ENCODE peak calls at places on chromosome X, in four cellular contexts. One of them, this sample, is unnamed.

GRCh38 chrX:136936183-136936549 is 55.6 kb upstream of the RBMX start:
- DNase-seq in GM03348: no peak
- DNase-seq in effector memory CD8-positive, alpha-beta T cell: no peak
- DNase-seq in AG20443: no peak
- DNase-seq in this sample: no peak

GRCh38 chrX:68684291-68684918 is 36.9 kb downstream of the STARD8 start:
- DNase-seq in GM03348: no peak
- DNase-seq in AG20443: no peak
- DNase-seq in effector memory CD8-positive, alpha-beta T cell: no peak
- DNase-seq in this sample: no peak

GRCh38 chrX:115958687-115959359 is 211.7 kb upstream of the AGTR2 start:
- DNase-seq in GM03348: no peak
- DNase-seq in AG20443: no peak
- DNase-seq in effector memory CD8-positive, alpha-beta T cell: no peak
- DNase-seq in this sample: no peak

GRCh38 chrX:148600131-148600530 is 99.7 kb downstream of the AFF2 start:
- DNase-seq in AG20443: no peak
- DNase-seq in effector memory CD8-positive, alpha-beta T cell: no peak
- DNase-seq in GM03348: no peak
- DNase-seq in this sample: no peak

GRCh38 chrX:71081348-71082148 is 13.4 kb upstream of the SNX12 start:
- DNase-seq in effector memory CD8-positive, alpha-beta T cell: no peak
- DNase-seq in GM03348: no peak
- DNase-seq in AG20443: no peak
- DNase-seq in this sample: no peak

GRCh38 chrX:28549839-28550238 is 37.4 kb upstream of the IL1RAPL1 start:
- DNase-seq in effector memory CD8-positive, alpha-beta T cell: no peak
- DNase-seq in AG20443: no peak
- DNase-seq in GM03348: no peak
- DNase-seq in this sample: no peak

GRCh38 chrX:54288989-54289388 is 68.9 kb downstream of the WNK3 start:
- DNase-seq in AG20443: no peak
- DNase-seq in GM03348: no peak
- DNase-seq in effector memory CD8-positive, alpha-beta T cell: no peak
- DNase-seq in this sample: no peak

GRCh38 chrX:7147431-7147977 is at the start of gene STS:
- DNase-seq in AG20443: peak
- DNase-seq in GM03348: peak
- DNase-seq in effector memory CD8-positive, alpha-beta T cell: peak
- DNase-seq in this sample: peak

GRCh38 chrX:30910124-30910860 is 21.2 kb upstream of the TAB3 start:
- DNase-seq in effector memory CD8-positive, alpha-beta T cell: no peak
- DNase-seq in AG20443: peak
- DNase-seq in GM03348: no peak
- DNase-seq in this sample: peak

GRCh38 chrX:130330706-130331105 is 9.0 kb upstream of the SLC25A14 start:
- DNase-seq in AG20443: peak
- DNase-seq in GM03348: peak
- DNase-seq in effector memory CD8-positive, alpha-beta T cell: peak
- DNase-seq in this sample: peak

GRCh38 chrX:42096262-42096939 is 173.0 kb upstream of the CASK start:
- DNase-seq in GM03348: peak
- DNase-seq in effector memory CD8-positive, alpha-beta T cell: no peak
- DNase-seq in AG20443: peak
- DNase-seq in this sample: peak

GRCh38 chrX:42934020-42934701 is 156.2 kb upstream of the PPP1R2C start:
- DNase-seq in GM03348: no peak
- DNase-seq in AG20443: no peak
- DNase-seq in effector memory CD8-positive, alpha-beta T cell: peak
- DNase-seq in this sample: no peak

GRCh38 chrX:2707334-2707760 is 16.3 kb downstream of the CD99 start:
- DNase-seq in AG20443: peak
- DNase-seq in GM03348: peak
- DNase-seq in effector memory CD8-positive, alpha-beta T cell: peak
- DNase-seq in this sample: peak

GRCh38 chrX:11655282-11655985 is 10.3 kb downstream of the ARHGAP6 start:
- DNase-seq in effector memory CD8-positive, alpha-beta T cell: no peak
- DNase-seq in GM03348: no peak
- DNase-seq in AG20443: no peak
- DNase-seq in this sample: no peak

GRCh38 chrX:10007604-10008003 is 40.4 kb downstream of the CLDN34 start:
- DNase-seq in AG20443: no peak
- DNase-seq in effector memory CD8-positive, alpha-beta T cell: no peak
- DNase-seq in GM03348: no peak
- DNase-seq in this sample: no peak

GRCh38 chrX:9928083-9928482 is 39.1 kb upstream of the CLDN34 start:
- DNase-seq in AG20443: no peak
- DNase-seq in effector memory CD8-positive, alpha-beta T cell: no peak
- DNase-seq in GM03348: no peak
- DNase-seq in this sample: no peak

GRCh38 chrX:147803948-147804347 is 107.8 kb upstream of the FMR1 start:
- DNase-seq in effector memory CD8-positive, alpha-beta T cell: peak
- DNase-seq in AG20443: peak
- DNase-seq in GM03348: peak
- DNase-seq in this sample: peak

GRCh38 chrX:136185409-136186022 is 38.2 kb downstream of the FHL1 start:
- DNase-seq in GM03348: peak
- DNase-seq in AG20443: peak
- DNase-seq in effector memory CD8-positive, alpha-beta T cell: no peak
- DNase-seq in this sample: peak

GRCh38 chrX:46209768-46210167 is 335.5 kb downstream of the ZNF674 start:
- DNase-seq in effector memory CD8-positive, alpha-beta T cell: no peak
- DNase-seq in AG20443: no peak
- DNase-seq in GM03348: no peak
- DNase-seq in this sample: no peak

GRCh38 chrX:23503835-23504539 is 163.3 kb upstream of the PRDX4 start:
- DNase-seq in effector memory CD8-positive, alpha-beta T cell: no peak
- DNase-seq in AG20443: peak
- DNase-seq in GM03348: peak
- DNase-seq in this sample: peak

GRCh38 chrX:145502670-145503069 is 255.4 kb downstream of the SPANXN1 start:
- DNase-seq in effector memory CD8-positive, alpha-beta T cell: no peak
- DNase-seq in GM03348: no peak
- DNase-seq in AG20443: no peak
- DNase-seq in this sample: no peak

GRCh38 chrX:85379174-85379907 is at the start of gene POF1B:
- DNase-seq in AG20443: no peak
- DNase-seq in effector memory CD8-positive, alpha-beta T cell: no peak
- DNase-seq in GM03348: no peak
- DNase-seq in this sample: no peak

GRCh38 chrX:74251006-74251930 is 52.7 kb upstream of the ZCCHC13 start:
- DNase-seq in effector memory CD8-positive, alpha-beta T cell: no peak
- DNase-seq in AG20443: peak
- DNase-seq in GM03348: peak
- DNase-seq in this sample: peak

GRCh38 chrX:40439625-40440532 is 140.9 kb upstream of the ATP6AP2 start:
- DNase-seq in effector memory CD8-positive, alpha-beta T cell: no peak
- DNase-seq in GM03348: no peak
- DNase-seq in AG20443: no peak
- DNase-seq in this sample: no peak

GRCh38 chrX:34562006-34562405 is 95.1 kb downstream of the TMEM47 start:
- DNase-seq in effector memory CD8-positive, alpha-beta T cell: no peak
- DNase-seq in GM03348: no peak
- DNase-seq in AG20443: no peak
- DNase-seq in this sample: no peak

GRCh38 chrX:102765794-102766193 is 45.3 kb downstream of the GPRASP3 start:
- DNase-seq in effector memory CD8-positive, alpha-beta T cell: no peak
- DNase-seq in GM03348: peak
- DNase-seq in AG20443: peak
- DNase-seq in this sample: peak

GRCh38 chrX:23493941-23494374 is 159.3 kb downstream of the PTCHD1 start:
- DNase-seq in GM03348: no peak
- DNase-seq in effector memory CD8-positive, alpha-beta T cell: no peak
- DNase-seq in AG20443: no peak
- DNase-seq in this sample: no peak

GRCh38 chrX:118212817-118213183 is 96.2 kb upstream of the KLHL13 start:
- DNase-seq in AG20443: no peak
- DNase-seq in effector memory CD8-positive, alpha-beta T cell: no peak
- DNase-seq in GM03348: no peak
- DNase-seq in this sample: no peak

GRCh38 chrX:17861496-17862011 is 456 bp upstream of the RAI2 start:
- DNase-seq in effector memory CD8-positive, alpha-beta T cell: no peak
- DNase-seq in GM03348: no peak
- DNase-seq in AG20443: no peak
- DNase-seq in this sample: no peak

GRCh38 chrX:22666441-22666840 is 333.3 kb upstream of the DDX53 start:
- DNase-seq in AG20443: peak
- DNase-seq in GM03348: peak
- DNase-seq in effector memory CD8-positive, alpha-beta T cell: no peak
- DNase-seq in this sample: no peak

GRCh38 chrX:41923925-41924693 is 755 bp upstream of the CASK start:
- DNase-seq in effector memory CD8-positive, alpha-beta T cell: no peak
- DNase-seq in GM03348: peak
- DNase-seq in AG20443: peak
- DNase-seq in this sample: peak

GRCh38 chrX:71302461-71303213 is 1.1 kb downstream of the ITGB1BP2 start:
- DNase-seq in AG20443: no peak
- DNase-seq in effector memory CD8-positive, alpha-beta T cell: no peak
- DNase-seq in GM03348: no peak
- DNase-seq in this sample: no peak

GRCh38 chrX:70476934-70477733 is 32.5 kb downstream of the DLG3 start:
- DNase-seq in effector memory CD8-positive, alpha-beta T cell: no peak
- DNase-seq in GM03348: peak
- DNase-seq in AG20443: no peak
- DNase-seq in this sample: no peak

GRCh38 chrX:129553619-129554288 is 13.7 kb downstream of the OCRL start:
- DNase-seq in GM03348: no peak
- DNase-seq in effector memory CD8-positive, alpha-beta T cell: no peak
- DNase-seq in AG20443: no peak
- DNase-seq in this sample: no peak

GRCh38 chrX:132488092-132488749 is 617 bp downstream of the MBNL3 start:
- DNase-seq in AG20443: peak
- DNase-seq in effector memory CD8-positive, alpha-beta T cell: no peak
- DNase-seq in GM03348: peak
- DNase-seq in this sample: no peak

GRCh38 chrX:40099046-40099968 is 1.5 kb upstream of the BCOR start:
- DNase-seq in GM03348: peak
- DNase-seq in effector memory CD8-positive, alpha-beta T cell: no peak
- DNase-seq in AG20443: peak
- DNase-seq in this sample: no peak